ENCODE peak calls at places on chromosomes 12 and 14, in six cellular contexts. P is MCF 10A, J is kidney, X is foreskin fibroblast, R is psoas muscle, V is right lobe of liver. O is an unnamed sample.

GRCh38 chr14:70881549-70882174 is 25.6 kb upstream of the PCNX1 start:
- DNase-seq in P (no peak), J (no peak), X (no peak), R (no peak), V (no peak), O (no peak)

GRCh38 chr12:47422656-47423055 is 283.2 kb downstream of the RPAP3 start:
- DNase-seq in P (no peak), J (no peak), X (no peak), R (no peak), V (no peak), O (no peak)

GRCh38 chr12:87813476-87814234 is 215.5 kb downstream of the C12orf50 start:
- DNase-seq in P (peak), J (no peak), X (no peak), R (no peak), V (no peak), O (no peak)

GRCh38 chr14:100661340-100661712 is 65.4 kb upstream of the DLK1 start:
- DNase-seq in P (no peak), J (no peak), X (no peak), R (peak), V (no peak), O (no peak)

GRCh38 chr12:84599539-84599938 is 313.1 kb downstream of the SLC6A15 start:
- DNase-seq in P (peak), J (no peak), X (peak), R (no peak), V (no peak), O (no peak)

GRCh38 chr12:115313929-115314328 is 630.0 kb upstream of the TBX3 start:
- DNase-seq in P (peak), J (no peak), X (peak), R (no peak), V (no peak), O (no peak)

GRCh38 chr12:57498143-57498524 is 10.3 kb downstream of the MARS1 start:
- DNase-seq in P (no peak), J (no peak), X (no peak), R (no peak), V (no peak), O (no peak)

GRCh38 chr14:75275598-75275997 is 3.0 kb upstream of the FOS start:
- DNase-seq in P (no peak), J (no peak), X (no peak), R (no peak), V (no peak), O (no peak)

GRCh38 chr14:100882991-100883788 is 20.3 kb downstream of the RTL1 start:
- DNase-seq in P (no peak), J (peak), X (no peak), R (no peak), V (peak), O (no peak)

GRCh38 chr12:77049767-77050353 is 15.5 kb downstream of the E2F7 start:
- DNase-seq in P (peak), J (no peak), X (peak), R (no peak), V (no peak), O (peak)

GRCh38 chr12:11949738-11950403 is 120.9 kb upstream of the BCL2L14 start:
- DNase-seq in P (no peak), J (no peak), X (no peak), R (no peak), V (no peak), O (no peak)

GRCh38 chr12:93645702-93646101 is 31.5 kb upstream of the CRADD start:
- DNase-seq in P (peak), J (no peak), X (peak), R (no peak), V (no peak), O (no peak)

GRCh38 chr12:21613931-21614330 is 9.3 kb upstream of the GYS2 start:
- DNase-seq in P (peak), J (no peak), X (no peak), R (no peak), V (no peak), O (no peak)

GRCh38 chr14:101458536-101459391 is 102.5 kb upstream of the DIO3 start:
- DNase-seq in P (no peak), J (peak), X (no peak), R (no peak), V (no peak), O (no peak)

GRCh38 chr12:7042847-7043246 is 17.7 kb upstream of the C1S start:
- DNase-seq in P (peak), J (no peak), X (peak), R (no peak), V (no peak), O (no peak)

GRCh38 chr12:76024942-76025600 is 6.5 kb downstream of the PHLDA1 start:
- DNase-seq in P (peak), J (no peak), X (peak), R (no peak), V (no peak), O (no peak)

GRCh38 chr14:104390221-104390931 is 189.2 kb upstream of the C14orf180 start:
- DNase-seq in P (no peak), J (no peak), X (no peak), R (no peak), V (no peak), O (no peak)

DNA sequence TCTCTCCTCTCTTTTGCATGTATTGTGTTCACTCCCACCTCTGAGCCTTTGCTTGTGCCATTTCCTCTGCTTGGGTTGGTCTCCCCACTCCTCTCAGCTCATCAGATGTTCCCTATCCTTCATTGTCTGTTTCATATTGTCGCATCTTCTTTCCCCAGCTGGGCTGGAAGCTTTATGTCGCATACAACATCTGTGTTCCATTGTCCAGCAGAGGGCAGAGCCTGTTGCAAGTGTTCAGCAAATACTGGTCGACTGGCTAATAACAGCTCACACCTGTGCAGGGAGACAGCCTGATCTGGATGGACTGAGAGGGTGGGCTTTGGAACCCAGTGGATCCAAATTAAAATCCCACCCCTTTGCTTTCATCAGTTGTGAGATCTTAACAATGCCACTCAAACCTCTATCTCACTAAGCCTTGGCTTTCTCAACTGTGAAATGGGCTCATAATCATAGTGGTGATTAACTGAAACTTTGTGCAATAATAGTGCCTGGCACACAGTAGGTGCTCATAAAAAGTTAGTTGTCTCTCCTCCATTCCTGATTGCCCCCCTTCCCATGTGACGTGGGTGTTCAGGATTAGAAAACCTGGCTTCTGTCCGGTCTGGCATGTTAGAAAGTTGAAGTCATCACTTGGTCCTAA is 75.8 kb downstream of the RIN3 start:
- DNase-seq in P (peak), J (no peak), X (peak), R (no peak), V (no peak), O (no peak)
- TF ChIP-seq CTCF in P (peak), J (peak), X (peak), R (no peak), V (peak), O (peak)

DNA sequence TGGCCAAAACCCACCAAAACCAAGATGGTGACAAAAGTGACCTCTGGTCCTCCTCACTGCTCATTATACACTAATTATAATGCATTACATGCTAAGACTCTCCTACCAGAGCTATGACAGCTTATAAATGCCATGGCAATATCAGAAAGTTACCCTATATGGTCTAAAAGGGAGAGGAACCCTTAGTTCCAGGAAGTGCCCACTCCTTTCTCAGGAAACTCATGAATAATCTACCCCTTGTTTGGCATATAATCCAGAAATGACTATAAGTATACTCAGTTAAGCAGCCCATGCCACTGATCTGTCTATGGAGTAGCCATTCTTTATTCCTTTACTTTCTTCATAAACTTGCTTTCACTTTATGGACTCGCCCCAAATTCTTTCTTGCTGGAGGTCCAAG is 43.0 kb upstream of the FUT8 start:
- DNase-seq in P (no peak), J (no peak), X (no peak), R (no peak), V (no peak), O (peak)
- TF ChIP-seq CTCF in P (no peak), J (no peak), X (no peak), R (no peak), V (no peak), O (no peak)

GRCh38 chr14:50399251-50400032 is 2.8 kb upstream of the CDKL1 start:
- DNase-seq in P (peak), J (no peak), X (no peak), R (no peak), V (no peak), O (no peak)
- TF ChIP-seq CTCF in P (no peak), J (no peak), X (no peak), R (no peak), V (no peak), O (no peak)

GRCh38 chr14:99169776-99170356 is 102.1 kb downstream of the BCL11B start:
- DNase-seq in P (no peak), J (no peak), X (no peak), R (no peak), V (no peak), O (no peak)
- TF ChIP-seq CTCF in P (no peak), J (no peak), X (no peak), R (no peak), V (no peak), O (no peak)

DNA sequence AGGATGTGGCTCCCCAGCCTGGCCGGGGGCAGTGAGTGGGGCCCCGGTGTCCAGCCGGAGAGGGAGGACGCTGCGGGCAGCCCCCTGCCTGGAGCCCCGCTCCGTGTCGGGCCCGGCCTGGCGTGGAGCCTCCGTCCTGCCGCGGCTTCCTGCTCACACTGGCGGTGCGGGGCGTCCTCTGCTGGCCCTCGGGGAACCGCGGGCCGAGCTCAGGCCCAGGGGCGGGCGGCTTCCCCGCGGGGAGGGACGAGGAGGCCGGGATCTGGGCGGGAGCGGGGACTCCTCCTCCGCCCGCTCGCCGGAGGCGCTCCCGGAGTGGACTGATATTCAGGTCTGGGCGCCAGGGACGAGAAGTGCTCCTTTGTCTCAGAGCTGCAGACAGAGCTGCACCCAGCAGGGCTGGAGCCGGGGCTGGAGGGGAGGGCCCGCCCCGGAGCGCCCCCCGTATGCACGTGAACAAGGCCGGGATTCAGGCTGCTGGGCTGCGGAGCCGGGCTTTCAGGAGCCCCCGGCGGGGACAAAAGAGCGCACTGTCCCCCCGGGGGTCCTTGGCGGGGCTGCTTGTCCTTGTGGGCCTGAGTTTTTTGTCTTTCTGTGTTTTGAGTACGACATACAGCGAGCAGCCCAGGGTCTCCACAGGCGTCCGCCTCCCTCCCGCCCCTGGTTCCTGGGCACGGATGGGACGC is 2.3 kb downstream of the MMP17 start:
- DNase-seq in P (peak), J (peak), X (peak), R (peak), V (no peak), O (peak)
- TF ChIP-seq CTCF in P (peak), J (peak), X (peak), R (peak), V (peak), O (peak)

DNA sequence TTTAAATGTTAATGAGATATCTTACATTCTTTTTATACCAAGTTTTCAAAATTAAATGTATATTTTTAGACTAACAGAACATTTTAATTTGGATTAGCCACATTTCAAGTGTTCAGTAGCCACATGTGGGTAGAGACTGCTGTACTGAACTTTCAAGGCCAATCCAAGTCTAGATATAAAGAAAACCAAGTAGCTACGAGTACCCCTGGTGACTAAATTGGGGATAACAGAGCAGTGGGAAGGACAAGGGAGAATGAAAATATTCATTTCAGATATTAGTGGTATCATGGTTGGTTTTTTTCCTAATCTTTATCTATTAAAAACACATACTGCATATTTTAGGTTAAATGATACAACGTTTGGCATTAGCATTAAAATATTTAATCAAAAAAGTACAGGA is 69.4 kb upstream of the RHOJ start:
- DNase-seq in P (peak), J (no peak), X (no peak), R (no peak), V (no peak), O (no peak)
- TF ChIP-seq CTCF in P (peak), J (no peak), X (peak), R (no peak), V (no peak), O (no peak)

GRCh38 chr12:111788178-111788654 is 21.5 kb downstream of the ALDH2 start:
- DNase-seq in P (peak), J (no peak), X (no peak), R (peak), V (peak), O (no peak)
- TF ChIP-seq CTCF in P (peak), J (peak), X (peak), R (peak), V (peak), O (no peak)

DNA sequence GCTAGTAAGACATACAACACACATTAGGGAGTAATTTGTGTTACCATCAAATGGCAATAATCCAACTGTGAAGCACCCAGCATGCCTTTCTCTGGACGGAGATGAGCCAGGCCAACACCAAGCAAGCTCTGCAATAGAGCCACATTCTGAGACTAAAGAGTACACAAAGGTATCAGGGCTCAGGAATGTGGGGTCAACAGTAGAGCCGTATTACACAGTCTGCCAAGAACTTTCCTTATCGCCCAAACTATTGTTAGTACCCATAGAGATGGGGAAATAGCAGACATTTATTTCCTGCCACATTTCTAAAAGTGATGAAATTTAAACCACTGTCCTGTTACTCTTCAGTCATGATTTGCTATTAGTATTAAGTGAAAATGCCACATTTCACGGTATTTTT is 113.7 kb downstream of the BMP4 start:
- DNase-seq in P (peak), J (no peak), X (no peak), R (no peak), V (no peak), O (no peak)
- TF ChIP-seq CTCF in P (no peak), J (no peak), X (no peak), R (no peak), V (no peak), O (no peak)